ENCODE peak calls at places on chromosomes 3 and 15, in six cellular contexts. T is CD4-positive, alpha-beta memory T cell; C is amygdala; L is activated CD4-positive, alpha-beta T cell treated with anti-CD3 and anti-CD28 coated beads, Interleukin-2, amount 50 U/mL, for 1 hour; K is omental fat pad; H is GM23248. B is an unnamed sample.

GRCh38 chr3:40920041-40920440 is 279.3 kb upstream of the CTNNB1 start:
- DNase-seq in L (no peak), C (no peak), T (no peak), K (no peak), H (peak; percentile 29), B (peak; percentile 79)

GRCh38 chr15:34436126-34436955 is 1.3 kb downstream of the GOLGA8A start:
- DNase-seq in H (peak; percentile 41), L (peak; percentile 45), K (no peak), T (peak; percentile 25), C (no peak), B (no peak)

GRCh38 chr15:45106002-45106790 is 7.8 kb downstream of the DUOX2 start:
- DNase-seq in H (no peak), L (no peak), K (no peak), C (no peak), T (no peak), B (no peak)

GRCh38 chr3:458614-459375 is 262.2 kb downstream of the CHL1 start:
- DNase-seq in C (no peak), K (no peak), H (no peak), T (no peak), L (no peak), B (no peak)

GRCh38 chr3:97764186-97765055 is at the start of gene ARL6:
- DNase-seq in L (peak; percentile 57), H (peak; percentile 95), C (peak; percentile 87), T (peak; percentile 75), K (peak; percentile 47), B (peak; percentile 85)

GRCh38 chr3:135229018-135229495 is 434.0 kb downstream of the EPHB1 start:
- DNase-seq in K (no peak), H (no peak), T (no peak), L (no peak), C (no peak), B (no peak)

GRCh38 chr3:183410280-183410679 is 18.1 kb downstream of the MCF2L2 start:
- DNase-seq in K (no peak), C (no peak), T (no peak), L (no peak), H (no peak), B (no peak)

GRCh38 chr3:71776543-71776942 is 8.4 kb downstream of the PROK2 start:
- DNase-seq in C (no peak), T (no peak), K (no peak), L (no peak), H (no peak), B (no peak)

GRCh38 chr3:104388624-104389023 is 978.1 kb upstream of the ALCAM start:
- DNase-seq in C (no peak), H (no peak), L (no peak), K (no peak), T (no peak), B (peak; percentile 60)

GRCh38 chr3:105518806-105519418 is 152.2 kb downstream of the ALCAM start:
- DNase-seq in H (peak; percentile 71), T (peak; percentile 41), K (no peak), L (no peak), C (no peak), B (peak; percentile 77)

GRCh38 chr15:40087991-40088928 is 20.4 kb downstream of the BMF start:
- DNase-seq in C (no peak), L (no peak), H (peak; percentile 45), T (no peak), K (no peak), B (no peak)

GRCh38 chr15:90617668-90618097 is 88.0 kb downstream of the CRTC3 start:
- DNase-seq in K (no peak), C (no peak), H (peak; percentile 15), L (no peak), T (no peak), B (no peak)

GRCh38 chr15:71646767-71647478 is 163.4 kb upstream of the NR2E3 start:
- DNase-seq in T (no peak), C (no peak), H (no peak), L (no peak), K (no peak), B (no peak)

GRCh38 chr15:22839046-22839705 is 710 bp downstream of the NIPA2 start:
- DNase-seq in L (no peak), C (no peak), T (no peak), K (no peak), H (peak; percentile 48), B (no peak)

GRCh38 chr3:168424059-168424765 is 328.5 kb upstream of the GOLIM4 start:
- DNase-seq in H (no peak), L (no peak), T (no peak), K (no peak), C (no peak), B (no peak)

GRCh38 chr15:68500363-68501317 is 68.7 kb upstream of the ITGA11 start:
- DNase-seq in L (no peak), T (no peak), H (peak; percentile 39), K (no peak), C (no peak), B (no peak)

GRCh38 chr15:40128746-40129660 is 20.3 kb upstream of the BMF start:
- DNase-seq in L (no peak), H (no peak), C (no peak), T (peak; percentile 48), K (no peak), B (no peak)

GRCh38 chr3:38601971-38602550 is 47.4 kb downstream of the SCN5A start:
- DNase-seq in L (no peak), K (no peak), H (no peak), C (no peak), T (no peak), B (no peak)

GRCh38 chr3:46797486-46797885 is 65.8 kb downstream of the MYL3 start:
- DNase-seq in H (no peak), T (no peak), L (no peak), K (no peak), C (no peak), B (peak; percentile 76)

GRCh38 chr15:28459279-28459678 is 73.5 kb downstream of the GOLGA8G start:
- DNase-seq in C (no peak), T (no peak), K (no peak), L (no peak), H (no peak), B (no peak)

GRCh38 chr15:27730878-27731277 is 368.2 kb downstream of the OCA2 start:
- DNase-seq in L (no peak), K (no peak), C (no peak), H (peak; percentile 49), T (no peak), B (peak; percentile 7)

GRCh38 chr3:117790256-117790987 is 1080.8 kb downstream of the TUSC7 start:
- DNase-seq in L (no peak), H (peak; percentile 52), C (no peak), T (no peak), K (no peak), B (peak; percentile 14)